ENCODE peak calls at places on chromosomes 13 and 19, in ten cellular contexts. W is NCI-H774; V is activated T-cell treated with anti-CD3 and anti-CD28 coated beads, Interleukin-2, amount 50 U/mL, for 1 hour; M is fibroblast of pulmonary artery; H is HTR-8/SVneo; T is NCI-H1105 treated with DMSO at 0.1 percent for 48 hours; R is mesothelial cell of epicardium; Y is pons; D is dermis blood vessel endothelial cell; I is stimulated activated CD8-positive, alpha-beta memory T cell treated with anti-CD3 and anti-CD28 coated beads, Interleukin-15, amount 100 ng/mL, for 4 hours. C is an unnamed sample.

GRCh38 chr19:8657869-8658268 is 27.4 kb downstream of the NFILZ start:
- DNase-seq in D (no peak), V (no peak), W (no peak), M (no peak), R (no peak), I (no peak), Y (no peak), T (no peak), H (no peak), C (no peak)

GRCh38 chr13:33610471-33611015 is 207.4 kb upstream of the RFC3 start:
- DNase-seq in T (no peak), Y (peak; percentile 80), V (peak; percentile 43), D (peak; percentile 79), R (no peak), I (peak; percentile 10), H (no peak), W (no peak), M (peak; percentile 13), C (no peak)

GRCh38 chr19:15498910-15499309 is 9.4 kb upstream of the CYP4F22 start:
- DNase-seq in Y (no peak), T (no peak), R (no peak), H (no peak), I (no peak), W (no peak), D (no peak), M (no peak), V (no peak), C (no peak)

GRCh38 chr13:42832341-42833153 is 51.2 kb downstream of the FAM216B start:
- DNase-seq in V (no peak), D (no peak), T (no peak), H (no peak), R (no peak), Y (no peak), M (peak; percentile 89), W (no peak), I (no peak), C (no peak)

GRCh38 chr13:113088691-113089020 is 16.9 kb upstream of the F7 start:
- DNase-seq in W (no peak), V (no peak), H (no peak), I (no peak), M (no peak), Y (no peak), D (no peak), T (no peak), R (no peak), C (no peak)

GRCh38 chr13:59545007-59545406 is 618.7 kb downstream of the DIAPH3 start:
- DNase-seq in R (no peak), H (no peak), Y (no peak), D (no peak), I (no peak), M (no peak), W (no peak), V (no peak), T (no peak), C (no peak)

GRCh38 chr13:71712988-71713653 is 153.9 kb downstream of the DACH1 start:
- DNase-seq in T (peak; percentile 2), Y (no peak), H (no peak), M (peak; percentile 45), I (no peak), R (no peak), D (peak; percentile 73), V (no peak), W (no peak), C (no peak)

GRCh38 chr13:75316427-75316826 is 165.5 kb downstream of the TBC1D4 start:
- DNase-seq in H (no peak), W (no peak), R (no peak), T (no peak), D (peak; percentile 21), Y (peak; percentile 22), V (no peak), I (no peak), M (peak; percentile 54), C (no peak)

GRCh38 chr13:99046851-99047250 is 69.0 kb upstream of the DOCK9 start:
- DNase-seq in R (no peak), T (no peak), W (no peak), I (no peak), D (no peak), V (no peak), Y (no peak), H (no peak), M (no peak), C (no peak)

GRCh38 chr13:98389319-98389718 is 187.6 kb downstream of the STK24 start:
- DNase-seq in H (no peak), D (peak; percentile 12), V (no peak), Y (no peak), M (peak; percentile 29), I (no peak), R (no peak), W (no peak), T (no peak), C (no peak)

GRCh38 chr13:86810385-86810784 is 860.8 kb upstream of the SLITRK5 start:
- DNase-seq in H (no peak), W (no peak), R (no peak), T (no peak), Y (peak; percentile 39), I (no peak), V (no peak), M (no peak), D (no peak), C (no peak)

GRCh38 chr13:64917566-64917965 is 2312.6 kb downstream of the PCDH9 start:
- DNase-seq in R (no peak), T (no peak), Y (no peak), V (no peak), W (no peak), M (no peak), D (no peak), I (no peak), H (no peak), C (no peak)

GRCh38 chr19:3001235-3001800 is 24.0 kb downstream of the TLE6 start:
- DNase-seq in Y (no peak), M (no peak), I (no peak), H (no peak), V (no peak), D (no peak), W (no peak), R (no peak), T (no peak), C (no peak)

C was measured in NCI-H1930.